ENCODE peak calls at places on chromosomes 13 and 19, in six cellular contexts. One of them, this sample, is unnamed.

GRCh38 chr19:3751236-3751635 is 10.3 kb downstream of the APBA3 start:
- DNase-seq in Peyer's patch: no peak
- DNase-seq in mesothelial cell of epicardium: no peak
- DNase-seq in RKO: no peak
- DNase-seq in EL: no peak
- DNase-seq in stimulated activated CD4-positive, alpha-beta T cell treated with anti-CD3 and anti-CD28 coated beads, Interleukin-1b, Interleukin-23, amount 100 ng/mL, for 4 hours: no peak
- DNase-seq in this sample: no peak

GRCh38 chr13:43446126-43446525 is 340.6 kb downstream of the ENOX1 start:
- DNase-seq in Peyer's patch: no peak
- DNase-seq in mesothelial cell of epicardium: no peak
- DNase-seq in RKO: no peak
- DNase-seq in EL: no peak
- DNase-seq in stimulated activated CD4-positive, alpha-beta T cell treated with anti-CD3 and anti-CD28 coated beads, Interleukin-1b, Interleukin-23, amount 100 ng/mL, for 4 hours: no peak
- DNase-seq in this sample: no peak

GRCh38 chr19:43570174-43570791 is 5.0 kb downstream of the XRCC1 start:
- DNase-seq in Peyer's patch: no peak
- DNase-seq in mesothelial cell of epicardium: no peak
- DNase-seq in RKO: no peak
- DNase-seq in EL: no peak
- DNase-seq in stimulated activated CD4-positive, alpha-beta T cell treated with anti-CD3 and anti-CD28 coated beads, Interleukin-1b, Interleukin-23, amount 100 ng/mL, for 4 hours: no peak
- DNase-seq in this sample: no peak

GRCh38 chr13:92074658-92075057 is 676.2 kb downstream of the GPC5 start:
- DNase-seq in Peyer's patch: no peak
- DNase-seq in mesothelial cell of epicardium: no peak
- DNase-seq in RKO: peak; percentile 61
- DNase-seq in EL: no peak
- DNase-seq in stimulated activated CD4-positive, alpha-beta T cell treated with anti-CD3 and anti-CD28 coated beads, Interleukin-1b, Interleukin-23, amount 100 ng/mL, for 4 hours: no peak
- DNase-seq in this sample: no peak

GRCh38 chr13:99523838-99524237 is 22.6 kb downstream of the TM9SF2 start:
- DNase-seq in Peyer's patch: no peak
- DNase-seq in mesothelial cell of epicardium: no peak
- DNase-seq in RKO: no peak
- DNase-seq in EL: no peak
- DNase-seq in stimulated activated CD4-positive, alpha-beta T cell treated with anti-CD3 and anti-CD28 coated beads, Interleukin-1b, Interleukin-23, amount 100 ng/mL, for 4 hours: no peak
- DNase-seq in this sample: no peak

GRCh38 chr19:2250765-2251576 is 1.8 kb downstream of the AMH start:
- DNase-seq in Peyer's patch: no peak
- DNase-seq in mesothelial cell of epicardium: no peak
- DNase-seq in RKO: no peak
- DNase-seq in EL: no peak
- DNase-seq in stimulated activated CD4-positive, alpha-beta T cell treated with anti-CD3 and anti-CD28 coated beads, Interleukin-1b, Interleukin-23, amount 100 ng/mL, for 4 hours: no peak
- DNase-seq in this sample: no peak

GRCh38 chr13:51818771-51819511 is 15.0 kb upstream of the DHRS12 start:
- DNase-seq in Peyer's patch: no peak
- DNase-seq in mesothelial cell of epicardium: no peak
- DNase-seq in RKO: no peak
- DNase-seq in EL: peak; percentile 23
- DNase-seq in stimulated activated CD4-positive, alpha-beta T cell treated with anti-CD3 and anti-CD28 coated beads, Interleukin-1b, Interleukin-23, amount 100 ng/mL, for 4 hours: no peak
- DNase-seq in this sample: no peak

GRCh38 chr13:70408865-70409264 is 300.6 kb upstream of the KLHL1 start:
- DNase-seq in Peyer's patch: no peak
- DNase-seq in mesothelial cell of epicardium: no peak
- DNase-seq in RKO: no peak
- DNase-seq in EL: no peak
- DNase-seq in stimulated activated CD4-positive, alpha-beta T cell treated with anti-CD3 and anti-CD28 coated beads, Interleukin-1b, Interleukin-23, amount 100 ng/mL, for 4 hours: no peak
- DNase-seq in this sample: no peak

GRCh38 chr13:101942535-101943157 is 459.2 kb downstream of the FGF14 start:
- DNase-seq in Peyer's patch: no peak
- DNase-seq in mesothelial cell of epicardium: no peak
- DNase-seq in RKO: no peak
- DNase-seq in EL: no peak
- DNase-seq in stimulated activated CD4-positive, alpha-beta T cell treated with anti-CD3 and anti-CD28 coated beads, Interleukin-1b, Interleukin-23, amount 100 ng/mL, for 4 hours: no peak
- DNase-seq in this sample: no peak

GRCh38 chr13:74696148-74696922 is 562.1 kb upstream of the KLF12 start:
- DNase-seq in Peyer's patch: no peak
- DNase-seq in mesothelial cell of epicardium: no peak
- DNase-seq in RKO: no peak
- DNase-seq in EL: no peak
- DNase-seq in stimulated activated CD4-positive, alpha-beta T cell treated with anti-CD3 and anti-CD28 coated beads, Interleukin-1b, Interleukin-23, amount 100 ng/mL, for 4 hours: no peak
- DNase-seq in this sample: no peak

GRCh38 chr13:28493740-28494536 is 990 bp downstream of the FLT1 start:
- DNase-seq in Peyer's patch: no peak
- DNase-seq in mesothelial cell of epicardium: no peak
- DNase-seq in RKO: no peak
- DNase-seq in EL: no peak
- DNase-seq in stimulated activated CD4-positive, alpha-beta T cell treated with anti-CD3 and anti-CD28 coated beads, Interleukin-1b, Interleukin-23, amount 100 ng/mL, for 4 hours: no peak
- DNase-seq in this sample: peak; percentile 42

GRCh38 chr13:76523740-76524382 is 362.3 kb downstream of the KCTD12 start:
- DNase-seq in Peyer's patch: no peak
- DNase-seq in mesothelial cell of epicardium: no peak
- DNase-seq in RKO: no peak
- DNase-seq in EL: no peak
- DNase-seq in stimulated activated CD4-positive, alpha-beta T cell treated with anti-CD3 and anti-CD28 coated beads, Interleukin-1b, Interleukin-23, amount 100 ng/mL, for 4 hours: no peak
- DNase-seq in this sample: no peak

GRCh38 chr19:49499030-49499670 is 2.9 kb downstream of the RPS11 start:
- DNase-seq in Peyer's patch: no peak
- DNase-seq in mesothelial cell of epicardium: no peak
- DNase-seq in RKO: no peak
- DNase-seq in EL: no peak
- DNase-seq in stimulated activated CD4-positive, alpha-beta T cell treated with anti-CD3 and anti-CD28 coated beads, Interleukin-1b, Interleukin-23, amount 100 ng/mL, for 4 hours: no peak
- DNase-seq in this sample: no peak

GRCh38 chr13:43196171-43196611 is 172.8 kb downstream of the DNAJC15 start:
- DNase-seq in Peyer's patch: no peak
- DNase-seq in mesothelial cell of epicardium: no peak
- DNase-seq in RKO: no peak
- DNase-seq in EL: no peak
- DNase-seq in stimulated activated CD4-positive, alpha-beta T cell treated with anti-CD3 and anti-CD28 coated beads, Interleukin-1b, Interleukin-23, amount 100 ng/mL, for 4 hours: no peak
- DNase-seq in this sample: peak; percentile 5

GRCh38 chr13:102212729-102213128 is 189.1 kb downstream of the FGF14 start:
- DNase-seq in Peyer's patch: no peak
- DNase-seq in mesothelial cell of epicardium: no peak
- DNase-seq in RKO: no peak
- DNase-seq in EL: no peak
- DNase-seq in stimulated activated CD4-positive, alpha-beta T cell treated with anti-CD3 and anti-CD28 coated beads, Interleukin-1b, Interleukin-23, amount 100 ng/mL, for 4 hours: no peak
- DNase-seq in this sample: no peak

GRCh38 chr13:35723061-35723461 is 246.6 kb upstream of the MAB21L1 start:
- DNase-seq in Peyer's patch: no peak
- DNase-seq in mesothelial cell of epicardium: no peak
- DNase-seq in RKO: no peak
- DNase-seq in EL: peak; percentile 41
- DNase-seq in stimulated activated CD4-positive, alpha-beta T cell treated with anti-CD3 and anti-CD28 coated beads, Interleukin-1b, Interleukin-23, amount 100 ng/mL, for 4 hours: no peak
- DNase-seq in this sample: no peak

GRCh38 chr13:20654156-20654555 is 49.3 kb upstream of the IL17D start:
- DNase-seq in Peyer's patch: no peak
- DNase-seq in mesothelial cell of epicardium: no peak
- DNase-seq in RKO: no peak
- DNase-seq in EL: peak; percentile 52
- DNase-seq in stimulated activated CD4-positive, alpha-beta T cell treated with anti-CD3 and anti-CD28 coated beads, Interleukin-1b, Interleukin-23, amount 100 ng/mL, for 4 hours: no peak
- DNase-seq in this sample: peak; percentile 68

GRCh38 chr13:109154146-109154545 is 524.7 kb downstream of the MYO16 start:
- DNase-seq in Peyer's patch: no peak
- DNase-seq in mesothelial cell of epicardium: no peak
- DNase-seq in RKO: no peak
- DNase-seq in EL: peak; percentile 13
- DNase-seq in stimulated activated CD4-positive, alpha-beta T cell treated with anti-CD3 and anti-CD28 coated beads, Interleukin-1b, Interleukin-23, amount 100 ng/mL, for 4 hours: no peak
- DNase-seq in this sample: no peak

GRCh38 chr13:58884353-58884752 is 1252.8 kb downstream of the PCDH17 start:
- DNase-seq in Peyer's patch: no peak
- DNase-seq in mesothelial cell of epicardium: no peak
- DNase-seq in RKO: no peak
- DNase-seq in EL: no peak
- DNase-seq in stimulated activated CD4-positive, alpha-beta T cell treated with anti-CD3 and anti-CD28 coated beads, Interleukin-1b, Interleukin-23, amount 100 ng/mL, for 4 hours: no peak
- DNase-seq in this sample: no peak

GRCh38 chr19:47210689-47211316 is 20.2 kb downstream of the BBC3 start:
- DNase-seq in Peyer's patch: peak; percentile 59
- DNase-seq in mesothelial cell of epicardium: no peak
- DNase-seq in RKO: peak; percentile 85
- DNase-seq in EL: peak; percentile 83
- DNase-seq in stimulated activated CD4-positive, alpha-beta T cell treated with anti-CD3 and anti-CD28 coated beads, Interleukin-1b, Interleukin-23, amount 100 ng/mL, for 4 hours: peak; percentile 85
- DNase-seq in this sample: peak; percentile 79

GRCh38 chr19:54021363-54021762 is 29.9 kb downstream of the CACNG6 start:
- DNase-seq in Peyer's patch: no peak
- DNase-seq in mesothelial cell of epicardium: no peak
- DNase-seq in RKO: no peak
- DNase-seq in EL: no peak
- DNase-seq in stimulated activated CD4-positive, alpha-beta T cell treated with anti-CD3 and anti-CD28 coated beads, Interleukin-1b, Interleukin-23, amount 100 ng/mL, for 4 hours: no peak
- DNase-seq in this sample: no peak

GRCh38 chr19:45526143-45526542 is 18.9 kb downstream of the VASP start:
- DNase-seq in Peyer's patch: peak; percentile 71
- DNase-seq in mesothelial cell of epicardium: no peak
- DNase-seq in RKO: peak; percentile 83
- DNase-seq in EL: peak; percentile 77
- DNase-seq in stimulated activated CD4-positive, alpha-beta T cell treated with anti-CD3 and anti-CD28 coated beads, Interleukin-1b, Interleukin-23, amount 100 ng/mL, for 4 hours: no peak
- DNase-seq in this sample: peak; percentile 59

GRCh38 chr19:42419309-42419708 is 7.9 kb downstream of the LIPE start:
- DNase-seq in Peyer's patch: no peak
- DNase-seq in mesothelial cell of epicardium: no peak
- DNase-seq in RKO: no peak
- DNase-seq in EL: no peak
- DNase-seq in stimulated activated CD4-positive, alpha-beta T cell treated with anti-CD3 and anti-CD28 coated beads, Interleukin-1b, Interleukin-23, amount 100 ng/mL, for 4 hours: no peak
- DNase-seq in this sample: no peak

GRCh38 chr13:41960195-41960699 is 662 bp downstream of the VWA8 start:
- DNase-seq in Peyer's patch: peak; percentile 48
- DNase-seq in mesothelial cell of epicardium: no peak
- DNase-seq in RKO: peak; percentile 75
- DNase-seq in EL: peak; percentile 50
- DNase-seq in stimulated activated CD4-positive, alpha-beta T cell treated with anti-CD3 and anti-CD28 coated beads, Interleukin-1b, Interleukin-23, amount 100 ng/mL, for 4 hours: no peak
- DNase-seq in this sample: peak; percentile 15

GRCh38 chr19:48896191-48896720 is 2.3 kb downstream of the TULP2 start:
- DNase-seq in Peyer's patch: peak; percentile 63
- DNase-seq in mesothelial cell of epicardium: no peak
- DNase-seq in RKO: no peak
- DNase-seq in EL: peak; percentile 40
- DNase-seq in stimulated activated CD4-positive, alpha-beta T cell treated with anti-CD3 and anti-CD28 coated beads, Interleukin-1b, Interleukin-23, amount 100 ng/mL, for 4 hours: no peak
- DNase-seq in this sample: peak; percentile 57

GRCh38 chr13:114068723-114069322 is 63.6 kb downstream of the RASA3 start:
- DNase-seq in Peyer's patch: peak; percentile 35
- DNase-seq in mesothelial cell of epicardium: no peak
- DNase-seq in RKO: no peak
- DNase-seq in EL: peak; percentile 79
- DNase-seq in stimulated activated CD4-positive, alpha-beta T cell treated with anti-CD3 and anti-CD28 coated beads, Interleukin-1b, Interleukin-23, amount 100 ng/mL, for 4 hours: no peak
- DNase-seq in this sample: peak; percentile 53

GRCh38 chr19:4007836-4008539 is 452 bp downstream of the PIAS4 start:
- DNase-seq in Peyer's patch: peak; percentile 57
- DNase-seq in mesothelial cell of epicardium: no peak
- DNase-seq in RKO: no peak
- DNase-seq in EL: peak; percentile 43
- DNase-seq in stimulated activated CD4-positive, alpha-beta T cell treated with anti-CD3 and anti-CD28 coated beads, Interleukin-1b, Interleukin-23, amount 100 ng/mL, for 4 hours: no peak
- DNase-seq in this sample: peak; percentile 40

GRCh38 chr19:13132471-13133166 is 14.6 kb downstream of the NACC1 start:
- DNase-seq in Peyer's patch: no peak
- DNase-seq in mesothelial cell of epicardium: no peak
- DNase-seq in RKO: no peak
- DNase-seq in EL: peak; percentile 82
- DNase-seq in stimulated activated CD4-positive, alpha-beta T cell treated with anti-CD3 and anti-CD28 coated beads, Interleukin-1b, Interleukin-23, amount 100 ng/mL, for 4 hours: peak; percentile 30
- DNase-seq in this sample: no peak

GRCh38 chr19:45879971-45880370 is 6.0 kb downstream of the IRF2BP1 start:
- DNase-seq in Peyer's patch: no peak
- DNase-seq in mesothelial cell of epicardium: no peak
- DNase-seq in RKO: no peak
- DNase-seq in EL: no peak
- DNase-seq in stimulated activated CD4-positive, alpha-beta T cell treated with anti-CD3 and anti-CD28 coated beads, Interleukin-1b, Interleukin-23, amount 100 ng/mL, for 4 hours: no peak
- DNase-seq in this sample: no peak

This sample was measured in lung microvascular endothelial cell.